ENCODE peak calls at places on chromosomes 6 and 20, in eight cellular contexts. K is A549, G is HepG2, X is H1, O is HCT116, J is endothelial cell of umbilical vein, Q is K562, P is GM12878. U is an unnamed sample.

GRCh38 chr6:83193747-83194582 is 808 bp downstream of the RWDD2A start:
- DNase-seq in K (peak; percentile 53), G (peak; percentile 30), X (peak; percentile 87), O (peak; percentile 21), J (peak; percentile 44), Q (peak; percentile 63), P (no peak), U (peak; percentile 22)

GRCh38 chr6:118283759-118284158 is 264.3 kb upstream of the PLN start:
- DNase-seq in K (peak; percentile 9), G (peak; percentile 59), X (no peak), O (peak; percentile 55), J (peak; percentile 64), Q (peak; percentile 44), P (no peak), U (peak; percentile 60)

GRCh38 chr6:96545882-96546281 is 17.0 kb upstream of the FHL5 start:
- DNase-seq in K (no peak), G (no peak), X (no peak), O (no peak), J (no peak), Q (no peak), P (no peak), U (no peak)

GRCh38 chr6:15062311-15063252 is 183.3 kb upstream of the JARID2 start:
- DNase-seq in K (no peak), G (no peak), X (no peak), O (no peak), J (no peak), Q (peak; percentile 48), P (no peak), U (peak; percentile 75)

GRCh38 chr20:43938932-43939761 is 24.5 kb downstream of the TOX2 start:
- DNase-seq in K (peak; percentile 54), G (peak; percentile 72), X (no peak), O (no peak), J (peak; percentile 96), Q (no peak), P (no peak), U (peak; percentile 92)

GRCh38 chr6:54361734-54362133 is 53.5 kb downstream of the TINAG start:
- DNase-seq in K (no peak), G (no peak), X (no peak), O (no peak), J (no peak), Q (no peak), P (no peak), U (no peak)

GRCh38 chr6:96286503-96286902 is 235.1 kb upstream of the UFL1 start:
- DNase-seq in K (no peak), G (no peak), X (no peak), O (no peak), J (no peak), Q (no peak), P (no peak), U (no peak)

GRCh38 chr20:17622086-17622850 is 52.4 kb downstream of the DSTN start:
- DNase-seq in K (no peak), G (no peak), X (no peak), O (no peak), J (no peak), Q (no peak), P (no peak), U (peak; percentile 55)

GRCh38 chr6:98842489-98843180 is 8.3 kb downstream of the POU3F2 start:
- DNase-seq in K (no peak), G (no peak), X (peak; percentile 79), O (no peak), J (no peak), Q (no peak), P (no peak), U (no peak)

GRCh38 chr6:170091000-170091638 is 199.8 kb downstream of the DLL1 start:
- DNase-seq in K (no peak), G (no peak), X (peak; percentile 23), O (no peak), J (no peak), Q (no peak), P (no peak), U (no peak)

GRCh38 chr20:19917110-19917509 is 100.1 kb upstream of the NAA20 start:
- DNase-seq in K (no peak), G (no peak), X (no peak), O (no peak), J (no peak), Q (no peak), P (no peak), U (no peak)

GRCh38 chr20:57102566-57102965 is 163.9 kb downstream of the BMP7 start:
- DNase-seq in K (no peak), G (no peak), X (no peak), O (no peak), J (no peak), Q (no peak), P (no peak), U (no peak)

GRCh38 chr6:116105247-116105646 is 4.6 kb downstream of the NT5DC1 start:
- DNase-seq in K (no peak), G (peak; percentile 70), X (no peak), O (no peak), J (no peak), Q (no peak), P (no peak), U (no peak)

GRCh38 chr20:59403962-59404314 is 103.5 kb downstream of the EDN3 start:
- DNase-seq in K (no peak), G (no peak), X (no peak), O (no peak), J (no peak), Q (no peak), P (no peak), U (no peak)

GRCh38 chr20:45104786-45105185 is 3.9 kb upstream of the KCNS1 start:
- DNase-seq in K (no peak), G (no peak), X (no peak), O (no peak), J (peak; percentile 41), Q (no peak), P (no peak), U (peak; percentile 91)

GRCh38 chr6:13217206-13217905 is 111.0 kb downstream of the TBC1D7 start:
- DNase-seq in K (no peak), G (peak; percentile 17), X (no peak), O (no peak), J (peak; percentile 65), Q (no peak), P (no peak), U (no peak)

GRCh38 chr20:8718214-8718613 is 350.7 kb upstream of the PLCB4 start:
- DNase-seq in K (no peak), G (no peak), X (no peak), O (no peak), J (no peak), Q (no peak), P (no peak), U (no peak)

GRCh38 chr6:56938634-56939294 is 16.1 kb upstream of the BEND6 start:
- DNase-seq in K (peak; percentile 72), G (peak; percentile 13), X (no peak), O (peak; percentile 100), J (peak; percentile 66), Q (no peak), P (no peak), U (peak; percentile 15)

GRCh38 chr6:163173741-163174140 is 240.8 kb upstream of the QKI start:
- DNase-seq in K (no peak), G (no peak), X (no peak), O (no peak), J (no peak), Q (no peak), P (no peak), U (no peak)

GRCh38 chr20:17621229-17621968 is 51.5 kb downstream of the DSTN start:
- DNase-seq in K (no peak), G (no peak), X (no peak), O (no peak), J (no peak), Q (no peak), P (no peak), U (no peak)

DNA sequence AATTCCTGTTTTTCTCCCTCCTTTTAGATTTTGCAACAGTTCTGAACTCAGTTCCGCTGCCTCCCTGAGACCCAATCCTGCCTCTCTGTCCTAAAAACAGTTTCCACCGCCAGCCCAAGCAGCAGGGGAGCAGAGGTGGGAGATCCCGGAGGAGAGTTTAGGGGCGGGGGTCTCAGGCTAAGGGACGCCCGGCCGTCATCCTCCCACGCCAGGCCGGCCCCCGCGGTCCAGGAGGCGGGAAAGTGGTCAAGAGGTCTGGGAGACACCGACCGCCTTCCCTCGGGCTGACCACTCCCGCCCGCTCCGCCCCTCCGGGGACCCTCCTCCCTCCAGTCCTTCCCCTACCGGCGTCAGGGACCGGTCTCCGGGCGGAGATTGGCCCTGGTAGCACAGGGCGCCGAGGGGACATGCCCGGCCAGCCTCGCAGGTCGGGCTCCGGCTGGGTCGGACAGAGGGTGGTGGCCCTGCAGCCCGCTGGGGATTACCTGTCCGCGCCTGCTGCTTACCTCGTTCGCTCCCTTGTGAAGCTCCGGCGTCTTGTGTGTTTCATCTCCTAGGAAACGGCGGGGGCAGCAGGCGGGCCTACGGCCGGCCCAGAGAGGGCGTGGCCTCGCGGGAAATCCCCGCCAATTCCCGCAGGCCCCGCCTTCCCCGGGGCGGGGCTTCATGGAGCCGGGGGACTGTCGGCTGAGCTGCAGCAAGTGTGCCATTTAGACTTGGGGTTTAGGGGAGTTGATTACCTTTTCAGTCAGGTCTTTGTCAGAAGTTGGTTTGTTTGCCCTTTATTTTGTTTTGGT is at the start of gene MAK:
- DNase-seq in K (peak; percentile 80), G (peak; percentile 90), X (peak; percentile 93), O (peak; percentile 81), J (peak; percentile 90), Q (peak; percentile 98), P (peak; percentile 47), U (peak; percentile 94)
- TF ChIP-seq POLR2A in K (no peak), G (peak; percentile 48), X (peak; percentile 33), O (no peak), J (no peak), Q (peak; percentile 84), P (peak; percentile 23), U (peak; percentile 86)

GRCh38 chr6:114267897-114268296 is 74.9 kb downstream of the HS3ST5 start:
- DNase-seq in K (no peak), G (no peak), X (no peak), O (no peak), J (no peak), Q (no peak), P (no peak), U (no peak)
- TF ChIP-seq MAX in K (no peak), G (no peak), X (no peak), O (no peak), J (no peak), Q (no peak), P (no peak), U (no peak)

DNA sequence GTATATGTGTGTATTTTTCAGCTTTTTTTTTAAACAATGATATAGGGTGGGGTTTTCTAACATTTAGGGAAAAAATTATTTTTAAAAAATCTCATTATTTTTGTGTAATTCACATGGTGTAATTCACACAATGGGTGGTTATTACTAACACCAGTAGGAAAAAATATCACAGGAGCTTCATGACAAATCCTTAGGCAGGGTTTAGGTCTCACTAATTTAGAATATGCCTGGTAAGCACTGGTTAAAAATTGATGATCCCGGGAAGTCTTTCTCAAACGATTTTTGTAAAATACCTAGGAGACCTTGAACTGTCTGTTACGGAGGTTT is 29.5 kb upstream of the ZNF217 start:
- DNase-seq in K (no peak), G (no peak), X (no peak), O (no peak), J (no peak), Q (no peak), P (no peak), U (no peak)
- TF ChIP-seq POLR2A in K (no peak), G (no peak), X (no peak), O (no peak), J (no peak), Q (no peak), P (no peak), U (no peak)

DNA sequence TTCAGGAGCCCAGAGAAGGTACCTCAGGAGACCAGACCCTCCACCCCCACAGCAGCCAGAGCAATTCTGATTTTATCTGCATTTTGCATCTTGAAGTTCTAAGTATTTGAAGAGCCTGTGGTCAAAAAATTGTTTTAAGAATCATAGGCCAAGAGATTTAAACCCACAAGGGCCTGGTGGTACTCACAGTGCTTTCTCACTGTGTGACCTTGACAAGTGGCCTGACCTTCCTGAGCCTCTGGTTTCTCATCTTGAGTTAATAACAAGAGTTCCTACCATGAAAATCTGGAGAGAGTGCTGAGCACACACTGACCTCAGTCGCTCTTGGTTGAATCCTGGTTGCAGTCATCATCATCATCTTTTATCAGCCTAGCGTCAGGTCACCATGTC is 45.4 kb upstream of the ID1 start:
- DNase-seq in K (no peak), G (no peak), X (no peak), O (no peak), J (no peak), Q (no peak), P (no peak), U (no peak)
- TF ChIP-seq MAX in K (no peak), G (no peak), X (no peak), O (no peak), J (no peak), Q (no peak), P (no peak), U (no peak)